ENCODE peak calls at places on chromosomes 7 and 10, in nine cellular contexts. Q is HFFc6, Z is foreskin fibroblast, F is fibroblast of pulmonary artery, P is mammary epithelial cell, G is fibroblast of lung, D is neural crest cell, V is GM10248, N is psoas muscle. M is an unnamed sample.

GRCh38 chr7:116395125-116395791 is 104.3 kb upstream of the CAV2 start:
- DNase-seq in Q (peak), Z (peak), F (peak), P (peak), G (peak), D (no peak), V (no peak), N (no peak), M (no peak)

GRCh38 chr10:73263948-73264347 is 11.5 kb upstream of the MRPS16 start:
- DNase-seq in Q (peak), Z (peak), F (peak), P (peak), G (peak), D (no peak), V (no peak), N (no peak), M (peak)

GRCh38 chr10:94320285-94320914 is 42.3 kb downstream of the NOC3L start:
- DNase-seq in Q (peak), Z (peak), F (peak), P (peak), G (peak), D (peak), V (peak), N (peak), M (peak)

GRCh38 chr10:110881905-110882304 is 10.2 kb downstream of the PDCD4 start:
- DNase-seq in Q (no peak), Z (no peak), F (no peak), P (no peak), G (no peak), D (no peak), V (no peak), N (no peak), M (no peak)

GRCh38 chr7:150898475-150899011 is 46.2 kb downstream of the AOC1 start:
- DNase-seq in Q (peak), Z (peak), F (peak), P (peak), G (peak), D (peak), V (peak), N (peak), M (peak)

GRCh38 chr7:68433462-68433861 is 1164.8 kb upstream of the AUTS2 start:
- DNase-seq in Q (no peak), Z (no peak), F (peak), P (no peak), G (no peak), D (no peak), V (no peak), N (no peak), M (no peak)

GRCh38 chr7:123979876-123980275 is 53.0 kb downstream of the TMEM229A start:
- DNase-seq in Q (no peak), Z (no peak), F (peak), P (peak), G (peak), D (no peak), V (no peak), N (no peak), M (no peak)

GRCh38 chr7:111089822-111090426 is 1.0 kb upstream of the LRRN3 start:
- DNase-seq in Q (peak), Z (peak), F (peak), P (peak), G (peak), D (no peak), V (peak), N (no peak), M (no peak)

GRCh38 chr10:132204781-132205473 is 18.2 kb downstream of the DPYSL4 start:
- DNase-seq in Q (no peak), Z (no peak), F (no peak), P (no peak), G (no peak), D (no peak), V (no peak), N (no peak), M (no peak)

GRCh38 chr10:75399461-75400162 is 2.0 kb downstream of the ZNF503 start:
- DNase-seq in Q (peak), Z (peak), F (peak), P (peak), G (peak), D (peak), V (peak), N (peak), M (peak)

GRCh38 chr7:7895004-7895650 is 73.5 kb upstream of the GLCCI1 start:
- DNase-seq in Q (no peak), Z (no peak), F (no peak), P (no peak), G (no peak), D (no peak), V (no peak), N (no peak), M (no peak)

GRCh38 chr7:7884855-7885254 is 83.7 kb upstream of the GLCCI1 start:
- DNase-seq in Q (peak), Z (peak), F (peak), P (peak), G (peak), D (no peak), V (no peak), N (no peak), M (no peak)

GRCh38 chr7:7895754-7896153 is 72.8 kb upstream of the GLCCI1 start:
- DNase-seq in Q (no peak), Z (no peak), F (no peak), P (no peak), G (no peak), D (no peak), V (no peak), N (no peak), M (no peak)

GRCh38 chr7:7889791-7890568 is 78.6 kb upstream of the GLCCI1 start:
- DNase-seq in Q (no peak), Z (no peak), F (no peak), P (peak), G (no peak), D (no peak), V (no peak), N (no peak), M (no peak)
- TF ChIP-seq CTCF in Q (no peak), Z (no peak), F (no peak), P (no peak), G (no peak), D (no peak), V (no peak), N (no peak), M (no peak)

GRCh38 chr7:46695045-46695708 is 774.1 kb upstream of the IGFBP3 start:
- DNase-seq in Q (no peak), Z (peak), F (no peak), P (no peak), G (peak), D (no peak), V (no peak), N (no peak), M (no peak)
- TF ChIP-seq CTCF in Q (peak), Z (no peak), F (peak), P (no peak), G (peak), D (peak), V (no peak), N (no peak), M (no peak)

GRCh38 chr7:92609921-92610518 is 19.8 kb upstream of the FAM133B start:
- DNase-seq in Q (no peak), Z (no peak), F (peak), P (no peak), G (peak), D (no peak), V (no peak), N (no peak), M (no peak)
- TF ChIP-seq CTCF in Q (peak), Z (peak), F (peak), P (peak), G (no peak), D (peak), V (peak), N (peak), M (peak)

GRCh38 chr10:59582058-59582457 is 127.6 kb downstream of the SLC16A9 start:
- DNase-seq in Q (no peak), Z (no peak), F (no peak), P (no peak), G (no peak), D (no peak), V (no peak), N (no peak), M (no peak)

GRCh38 chr10:59582779-59583178 is 126.9 kb downstream of the SLC16A9 start:
- DNase-seq in Q (no peak), Z (no peak), F (no peak), P (no peak), G (no peak), D (no peak), V (no peak), N (no peak), M (no peak)

GRCh38 chr10:59578741-59579140 is 130.9 kb downstream of the SLC16A9 start:
- DNase-seq in Q (no peak), Z (no peak), F (no peak), P (no peak), G (no peak), D (no peak), V (no peak), N (no peak), M (no peak)

GRCh38 chr10:59578013-59578412 is 131.6 kb downstream of the SLC16A9 start:
- DNase-seq in Q (no peak), Z (no peak), F (no peak), P (no peak), G (no peak), D (no peak), V (no peak), N (no peak), M (no peak)

DNA sequence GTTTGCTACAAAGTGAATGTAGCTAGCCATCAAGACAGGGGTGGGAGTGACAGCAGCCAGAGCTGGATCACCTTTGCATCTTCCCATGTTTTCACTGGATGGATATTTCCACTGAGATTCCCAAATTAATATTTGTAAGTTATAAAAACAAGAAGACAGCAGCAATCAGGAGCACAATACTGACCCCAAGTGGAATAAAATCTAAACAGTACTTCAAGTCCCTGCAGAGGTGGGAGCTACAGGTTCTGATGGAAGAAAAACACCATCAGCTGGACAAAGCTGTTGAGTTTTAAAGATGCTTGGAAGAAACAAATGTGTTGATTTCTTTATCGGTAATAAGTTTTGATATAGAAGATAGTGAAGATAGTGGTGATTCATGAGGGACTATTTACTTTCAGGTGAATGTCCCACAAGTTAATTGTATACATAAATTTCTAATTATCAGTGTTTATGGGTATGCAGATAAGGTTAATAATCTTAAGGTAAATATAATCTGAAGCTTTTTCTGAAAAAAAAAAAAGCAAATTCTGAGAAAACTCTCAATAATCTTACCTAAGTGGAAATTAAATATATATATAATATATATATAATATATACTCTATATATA is 129.3 kb downstream of the SLC16A9 start:
- DNase-seq in Q (peak), Z (peak), F (peak), P (no peak), G (peak), D (no peak), V (no peak), N (no peak), M (no peak)
- TF ChIP-seq CTCF in Q (peak), Z (peak), F (peak), P (peak), G (peak), D (peak), V (peak), N (peak), M (no peak)

DNA sequence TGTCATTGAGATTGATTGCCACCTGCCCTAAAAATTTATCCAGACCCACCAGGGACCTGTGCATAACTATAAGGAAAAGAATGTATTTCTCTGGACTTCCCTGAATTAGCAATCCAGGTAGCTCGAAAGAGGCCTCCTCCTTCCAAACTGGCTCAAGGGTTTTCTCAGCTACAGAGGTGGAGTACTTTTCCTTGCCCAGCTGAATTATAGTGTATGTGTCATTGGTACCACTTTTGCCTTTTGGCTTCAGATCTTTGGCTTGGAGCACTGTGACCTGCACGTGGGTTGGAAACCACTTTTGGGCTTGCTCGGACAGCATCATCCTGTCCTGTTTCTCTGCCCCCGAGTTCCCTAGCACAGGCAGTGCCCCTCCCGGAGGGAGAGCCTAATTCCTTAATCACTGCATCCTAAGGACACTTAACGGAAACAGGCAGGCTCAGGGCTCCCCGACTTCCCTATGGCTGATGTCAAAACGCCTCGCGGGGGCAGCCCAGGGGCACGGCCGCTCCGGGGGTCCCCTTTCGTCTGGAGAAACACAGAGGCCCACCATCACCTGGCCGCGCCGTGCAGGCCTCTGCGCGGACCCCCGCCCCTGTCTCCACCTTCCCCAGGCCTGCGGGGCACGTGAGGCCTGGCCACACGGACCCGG is 775 bp downstream of the RAB11FIP2 start:
- DNase-seq in Q (peak), Z (peak), F (peak), P (peak), G (peak), D (no peak), V (peak), N (no peak), M (peak)
- TF ChIP-seq CTCF in Q (no peak), Z (no peak), F (no peak), P (no peak), G (no peak), D (no peak), V (no peak), N (no peak), M (no peak)

GRCh38 chr7:15554744-15555143 is 7.1 kb downstream of the AGMO start:
- DNase-seq in Q (no peak), Z (no peak), F (no peak), P (no peak), G (no peak), D (no peak), V (no peak), N (no peak), M (no peak)

GRCh38 chr7:15556706-15557105 is 5.1 kb downstream of the AGMO start:
- DNase-seq in Q (no peak), Z (peak), F (no peak), P (no peak), G (no peak), D (no peak), V (no peak), N (no peak), M (no peak)

GRCh38 chr7:15557186-15557585 is 4.6 kb downstream of the AGMO start:
- DNase-seq in Q (no peak), Z (peak), F (no peak), P (no peak), G (no peak), D (no peak), V (no peak), N (no peak), M (no peak)

GRCh38 chr7:15554081-15554480 is 7.7 kb downstream of the AGMO start:
- DNase-seq in Q (peak), Z (peak), F (peak), P (no peak), G (no peak), D (no peak), V (no peak), N (no peak), M (no peak)

DNA sequence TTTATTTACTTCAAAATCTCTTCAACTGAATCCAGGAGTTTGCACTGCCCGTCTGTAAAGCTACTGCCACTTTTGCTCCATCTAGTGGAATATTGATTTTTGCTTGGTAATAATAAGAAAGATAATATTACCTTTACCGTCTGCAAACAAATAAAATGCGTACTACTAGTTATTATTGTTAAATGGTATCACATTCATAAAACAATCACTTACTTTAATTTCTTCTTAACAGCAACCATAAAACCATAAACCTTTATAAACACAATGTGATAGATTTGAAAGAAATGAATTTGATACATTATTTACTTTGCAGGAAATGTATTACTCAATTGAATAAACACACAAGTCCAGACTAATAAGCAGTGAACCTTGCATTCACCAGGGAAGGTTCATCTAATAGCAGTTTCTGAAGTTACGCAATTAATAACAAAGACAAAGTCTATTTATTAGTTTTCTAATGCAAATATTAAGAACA is 6.4 kb downstream of the AGMO start:
- DNase-seq in Q (peak), Z (peak), F (peak), P (no peak), G (peak), D (no peak), V (no peak), N (no peak), M (no peak)
- TF ChIP-seq CTCF in Q (peak), Z (peak), F (peak), P (no peak), G (no peak), D (no peak), V (no peak), N (peak), M (no peak)

M was measured in activated CD8-positive, alpha-beta T cell treated with anti-CD3 and anti-CD28 coated beads for 36 hours.